ENCODE peak calls at places on chromosomes 2 and 18, in nine cellular contexts. G is midbrain, E is NCI-H526, J is HFFc6, Z is NCI-H1105 treated with DMSO at 0.1 percent for 48 hours, T is IMR-90, H is left colon, V is aorta, I is left ventricle myocardium inferior. P is an unnamed sample.

GRCh38 chr2:20425371-20425881 is 21.4 kb upstream of the RHOB start:
- DNase-seq in G (no peak), E (no peak), J (peak; percentile 70), Z (no peak), T (peak; percentile 74), H (no peak), V (no peak), I (no peak), P (no peak)

GRCh38 chr2:38428940-38429339 is 51.9 kb upstream of the ATL2 start:
- DNase-seq in G (no peak), E (no peak), J (no peak), Z (no peak), T (no peak), H (no peak), V (no peak), I (no peak), P (peak; percentile 75)

GRCh38 chr2:16665746-16666452 is at the start of gene CYRIA:
- DNase-seq in G (peak; percentile 60), E (no peak), J (no peak), Z (no peak), T (no peak), H (peak; percentile 75), V (peak; percentile 87), I (peak; percentile 76), P (no peak)

GRCh38 chr18:49569701-49570100 is 7.8 kb downstream of the LIPG start:
- DNase-seq in G (no peak), E (no peak), J (no peak), Z (no peak), T (no peak), H (no peak), V (no peak), I (no peak), P (no peak)

GRCh38 chr2:234156326-234156725 is 105.8 kb downstream of the SPP2 start:
- DNase-seq in G (no peak), E (no peak), J (no peak), Z (peak; percentile 86), T (no peak), H (no peak), V (no peak), I (no peak), P (no peak)

GRCh38 chr2:8575011-8575750 is 106.7 kb upstream of the ID2 start:
- DNase-seq in G (no peak), E (no peak), J (no peak), Z (no peak), T (peak; percentile 22), H (peak; percentile 55), V (no peak), I (no peak), P (no peak)

GRCh38 chr2:214960677-214961076 is 151.2 kb upstream of the BARD1 start:
- DNase-seq in G (no peak), E (no peak), J (no peak), Z (peak; percentile 4), T (peak; percentile 1), H (no peak), V (no peak), I (no peak), P (no peak)

GRCh38 chr2:148209598-148209997 is 188.7 kb downstream of the MBD5 start:
- DNase-seq in G (no peak), E (no peak), J (no peak), Z (no peak), T (no peak), H (no peak), V (no peak), I (no peak), P (no peak)

GRCh38 chr2:12867888-12868287 is 151.2 kb downstream of the TRIB2 start:
- DNase-seq in G (no peak), E (no peak), J (no peak), Z (no peak), T (peak; percentile 15), H (no peak), V (no peak), I (no peak), P (no peak)

GRCh38 chr2:174117951-174118930 is 130.1 kb downstream of the OLA1 start:
- DNase-seq in G (no peak), E (no peak), J (peak; percentile 93), Z (no peak), T (peak; percentile 89), H (no peak), V (no peak), I (no peak), P (peak; percentile 18)

GRCh38 chr2:174343638-174344455 is 9.1 kb downstream of the SP9 start:
- DNase-seq in G (no peak), E (peak; percentile 12), J (no peak), Z (no peak), T (no peak), H (no peak), V (peak; percentile 76), I (no peak), P (no peak)

GRCh38 chr2:114862234-114862633 is 419.8 kb downstream of the DPP10 start:
- DNase-seq in G (no peak), E (no peak), J (no peak), Z (no peak), T (no peak), H (no peak), V (no peak), I (no peak), P (no peak)

GRCh38 chr2:20622731-20623130 is 28.2 kb downstream of the HS1BP3 start:
- DNase-seq in G (no peak), E (no peak), J (no peak), Z (no peak), T (no peak), H (no peak), V (peak; percentile 43), I (peak; percentile 85), P (no peak)

GRCh38 chr2:67397143-67397986 is at the start of gene ETAA1:
- DNase-seq in G (peak; percentile 93), E (peak; percentile 76), J (peak; percentile 82), Z (peak; percentile 87), T (peak; percentile 90), H (peak; percentile 96), V (peak; percentile 98), I (peak; percentile 94), P (peak; percentile 72)

GRCh38 chr2:215479536-215480240 is 43.8 kb upstream of the FN1 start:
- DNase-seq in G (no peak), E (no peak), J (no peak), Z (no peak), T (no peak), H (no peak), V (no peak), I (no peak), P (no peak)

GRCh38 chr2:217551229-217551909 is 451.4 kb downstream of the TNS1 start:
- DNase-seq in G (no peak), E (no peak), J (peak; percentile 68), Z (no peak), T (peak; percentile 75), H (no peak), V (no peak), I (no peak), P (no peak)

GRCh38 chr2:150234787-150235512 is 252.5 kb downstream of the RND3 start:
- DNase-seq in G (peak; percentile 8), E (no peak), J (peak; percentile 92), Z (peak; percentile 67), T (peak; percentile 93), H (no peak), V (no peak), I (no peak), P (no peak)

GRCh38 chr2:153519260-153519875 is 40.8 kb upstream of the RPRM start:
- DNase-seq in G (peak; percentile 58), E (no peak), J (peak; percentile 36), Z (peak; percentile 58), T (peak; percentile 39), H (peak; percentile 74), V (peak; percentile 80), I (no peak), P (peak; percentile 6)

GRCh38 chr2:204899983-204900382 is 354.7 kb downstream of the PARD3B start:
- DNase-seq in G (no peak), E (no peak), J (no peak), Z (no peak), T (no peak), H (no peak), V (no peak), I (no peak), P (no peak)

GRCh38 chr2:164066095-164066494 is 330.3 kb upstream of the FIGN start:
- DNase-seq in G (no peak), E (no peak), J (no peak), Z (peak; percentile 99), T (no peak), H (no peak), V (no peak), I (no peak), P (no peak)

GRCh38 chr2:238657132-238658053 is 190.5 kb upstream of the TWIST2 start:
- DNase-seq in G (no peak), E (no peak), J (no peak), Z (no peak), T (no peak), H (no peak), V (no peak), I (no peak), P (no peak)

GRCh38 chr18:51138936-51139335 is 58.5 kb downstream of the MEX3C start:
- DNase-seq in G (no peak), E (no peak), J (no peak), Z (no peak), T (no peak), H (no peak), V (no peak), I (no peak), P (no peak)

GRCh38 chr18:77482190-77482928 is 232.7 kb downstream of the GALR1 start:
- DNase-seq in G (no peak), E (no peak), J (no peak), Z (peak; percentile 75), T (no peak), H (no peak), V (no peak), I (no peak), P (no peak)

GRCh38 chr2:131543385-131543891 is 15.8 kb downstream of the CCDC74A start:
- DNase-seq in G (no peak), E (no peak), J (no peak), Z (no peak), T (no peak), H (no peak), V (no peak), I (no peak), P (no peak)

GRCh38 chr18:24695168-24695567 is 234.7 kb downstream of the HRH4 start:
- DNase-seq in G (no peak), E (no peak), J (no peak), Z (no peak), T (peak; percentile 52), H (no peak), V (no peak), I (no peak), P (no peak)

GRCh38 chr18:63975632-63976031 is 5.8 kb downstream of the SERPINB8 start:
- DNase-seq in G (no peak), E (no peak), J (no peak), Z (no peak), T (no peak), H (no peak), V (no peak), I (no peak), P (no peak)

P was measured in smooth muscle cell of the brain vasculature.